ENCODE peak calls at places on chromosome 12, in ten cellular contexts. P, V, R, D, L, C, N, I, O and M are unnamed samples.
A peak's percentile ranks its signal among the peaks of the same experiment; 100 is the strongest.

GRCh38 chr12:47270782-47271664 is 191.3 kb upstream of the AMIGO2 start:
- DNase-seq in I (peak; percentile 70), R (peak; percentile 62), O (no peak), D (peak; percentile 82), P (no peak), V (no peak), L (no peak), N (no peak), C (no peak), M (no peak)

GRCh38 chr12:47216150-47216677 is 136.5 kb upstream of the AMIGO2 start:
- DNase-seq in V (no peak), N (no peak), O (peak; percentile 74), I (no peak), C (no peak), L (no peak), P (no peak), D (no peak), R (no peak), M (no peak)

GRCh38 chr12:5973461-5974115 is 28.5 kb upstream of the ANO2 start:
- DNase-seq in L (no peak), R (no peak), C (no peak), V (no peak), O (no peak), P (no peak), I (no peak), D (no peak), N (no peak), M (no peak)

GRCh38 chr12:67358686-67359374 is 89.7 kb downstream of the CAND1 start:
- DNase-seq in D (peak; percentile 96), I (no peak), C (no peak), O (no peak), R (peak; percentile 80), V (no peak), P (peak; percentile 88), N (no peak), L (no peak), M (no peak)

GRCh38 chr12:47408171-47408871 is 297.5 kb downstream of the RPAP3 start:
- DNase-seq in I (peak; percentile 49), O (peak; percentile 44), P (no peak), R (no peak), D (no peak), N (no peak), V (peak; percentile 21), C (no peak), L (no peak), M (no peak)

GRCh38 chr12:124228050-124228711 is 66.7 kb upstream of the RFLNA start:
- DNase-seq in D (no peak), R (no peak), O (no peak), I (no peak), N (no peak), L (no peak), P (no peak), C (no peak), V (no peak), M (no peak)

GRCh38 chr12:125683748-125684381 is 618.6 kb downstream of the AACS start:
- DNase-seq in R (no peak), L (no peak), C (no peak), P (no peak), N (peak; percentile 90), D (no peak), I (no peak), O (no peak), V (peak; percentile 75), M (peak; percentile 80)

GRCh38 chr12:93989913-93990312 is 158.5 kb upstream of the PLXNC1 start:
- DNase-seq in D (no peak), I (no peak), N (no peak), L (no peak), P (no peak), C (no peak), O (no peak), V (no peak), R (no peak), M (no peak)

GRCh38 chr12:125346361-125346760 is 281.1 kb downstream of the AACS start:
- DNase-seq in V (no peak), P (no peak), L (no peak), O (no peak), N (no peak), C (no peak), D (no peak), I (no peak), R (no peak), M (no peak)

GRCh38 chr12:110340706-110341105 is 59.7 kb downstream of the ATP2A2 start:
- DNase-seq in R (no peak), D (no peak), I (no peak), V (no peak), O (no peak), N (no peak), L (peak; percentile 57), C (no peak), P (no peak), M (peak; percentile 60)

GRCh38 chr12:38384816-38385491 is 68.4 kb downstream of the ALG10B start:
- DNase-seq in P (peak; percentile 10), I (peak; percentile 91), C (no peak), R (no peak), V (peak; percentile 5), D (no peak), O (no peak), N (peak; percentile 2), L (no peak), M (no peak)

GRCh38 chr12:96829354-96829753 is 77.7 kb upstream of the NEDD1 start:
- DNase-seq in N (no peak), D (no peak), V (no peak), L (no peak), P (no peak), R (no peak), I (no peak), C (no peak), O (no peak), M (no peak)
- TF ChIP-seq CTCF in N (no peak), D (no peak), V (no peak), L (no peak), P (no peak), R (no peak), I (no peak), C (no peak), O (no peak), M (no peak)

DNA sequence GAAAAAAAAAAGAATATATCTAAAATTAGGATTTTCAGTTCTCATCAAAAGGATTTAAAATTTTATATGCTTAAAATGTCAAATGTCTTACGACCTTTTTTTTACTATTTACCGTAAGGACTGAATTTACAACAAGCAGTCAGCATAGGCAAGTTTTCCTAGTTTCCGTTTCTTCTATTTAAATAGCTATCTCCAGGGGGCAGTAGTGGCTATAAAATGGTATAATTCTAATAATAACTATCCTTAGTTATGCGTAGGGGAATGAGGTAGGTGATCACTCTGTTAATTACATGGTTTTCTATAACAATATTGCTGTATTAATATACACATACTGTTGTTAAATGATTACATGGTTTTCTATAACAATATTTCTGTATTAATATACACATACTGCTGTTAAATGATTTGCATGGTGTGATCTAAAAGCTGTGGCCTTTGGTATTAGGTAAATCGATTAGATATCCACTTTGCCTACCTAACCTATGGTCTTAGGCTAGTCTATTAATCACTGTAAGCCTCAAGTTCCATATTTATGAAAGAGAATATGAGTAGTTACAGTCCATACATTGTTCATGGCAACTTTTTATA is 217.7 kb upstream of the PDZRN4 start:
- DNase-seq in V (no peak), P (peak; percentile 70), L (no peak), N (no peak), I (no peak), O (no peak), R (no peak), D (no peak), C (no peak), M (no peak)
- TF ChIP-seq CTCF in V (no peak), P (peak; percentile 68), L (no peak), N (no peak), I (no peak), O (no peak), R (no peak), D (no peak), C (peak; percentile 10), M (peak; percentile 57)

GRCh38 chr12:132078190-132078589 is 65.9 kb downstream of the DDX51 start:
- DNase-seq in R (peak; percentile 91), P (peak; percentile 11), D (peak; percentile 62), I (no peak), O (no peak), N (no peak), V (no peak), C (no peak), L (no peak), M (no peak)

GRCh38 chr12:132075026-132075713 is 68.9 kb downstream of the DDX51 start:
- DNase-seq in R (no peak), O (no peak), L (no peak), P (no peak), V (no peak), D (peak; percentile 20), N (no peak), C (no peak), I (no peak), M (no peak)

GRCh38 chr12:132077322-132078100 is 66.6 kb downstream of the DDX51 start:
- DNase-seq in P (no peak), N (no peak), I (no peak), L (no peak), R (no peak), C (no peak), V (no peak), O (no peak), D (no peak), M (no peak)

GRCh38 chr12:132074216-132074615 is 69.9 kb downstream of the DDX51 start:
- DNase-seq in I (no peak), L (no peak), D (no peak), V (no peak), N (no peak), R (no peak), C (no peak), O (no peak), P (no peak), M (no peak)

DNA sequence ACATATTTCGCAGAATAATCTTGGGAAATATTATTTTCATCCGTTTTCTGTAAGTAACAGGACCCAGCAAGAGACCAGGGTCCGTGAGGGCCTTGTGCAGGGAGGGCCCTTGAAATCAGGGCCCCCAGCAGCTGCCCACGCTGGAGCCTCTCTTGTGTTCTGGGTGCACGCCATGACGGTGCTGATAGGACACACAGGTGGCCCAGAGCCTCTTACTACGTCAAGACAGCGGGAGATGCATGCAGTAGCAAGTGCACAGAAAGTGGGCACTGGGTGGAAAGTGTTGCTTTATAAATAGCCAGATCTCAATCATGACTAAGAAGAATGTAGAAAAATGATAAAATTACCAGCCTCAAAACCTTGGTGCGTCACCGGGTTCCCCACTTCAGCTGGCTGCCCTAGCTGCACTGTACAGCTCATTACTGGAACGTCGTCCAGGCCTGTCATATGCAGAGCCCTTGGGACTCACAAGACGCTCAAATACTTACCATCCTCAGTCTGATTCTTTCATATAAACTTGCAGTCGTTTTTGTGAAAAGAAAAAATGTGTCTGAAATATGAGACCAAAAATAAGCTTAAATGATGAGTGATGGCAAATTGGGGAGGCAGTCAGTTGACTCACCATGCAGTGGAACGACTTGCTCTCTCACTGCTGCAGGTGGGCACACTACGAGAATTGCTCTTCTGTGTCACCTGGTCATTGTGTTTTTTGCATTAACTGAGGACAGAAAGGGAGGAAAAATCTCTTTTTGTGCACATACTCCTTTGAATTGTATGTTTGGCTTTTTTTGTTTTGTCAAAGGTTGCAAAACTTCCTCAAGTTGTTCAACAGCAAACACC is 68.2 kb downstream of the DDX51 start:
- DNase-seq in C (no peak), N (no peak), L (no peak), O (no peak), R (no peak), P (no peak), D (no peak), V (no peak), I (no peak), M (no peak)
- TF ChIP-seq CTCF in C (no peak), N (no peak), L (no peak), O (no peak), R (no peak), P (no peak), D (no peak), V (no peak), I (peak; percentile 32), M (no peak)

GRCh38 chr12:65511134-65511912 is 232.8 kb downstream of the MSRB3 start:
- DNase-seq in P (peak; percentile 91), O (no peak), R (no peak), D (no peak), L (no peak), C (peak; percentile 39), N (no peak), I (no peak), V (peak; percentile 44), M (no peak)
- TF ChIP-seq CTCF in P (peak; percentile 42), O (no peak), R (no peak), D (no peak), L (no peak), C (no peak), N (no peak), I (no peak), V (no peak), M (peak; percentile 52)